ENCODE peak calls at places on chromosomes 11 and 22, in five cellular contexts. One of them, this sample, is unnamed.

GRCh38 chr11:86811637-86812321 is 11.4 kb downstream of the PRSS23 start:
- DNase-seq in NCI-H1417: no peak
- DNase-seq in dermis microvascular lymphatic vessel endothelial cell: peak; percentile 26
- DNase-seq in activated naive CD8-positive, alpha-beta T cell treated with anti-CD3 and anti-CD28 coated beads, Interleukin-2, amount 10 ng/mL, durations not matched to agents 7 days and 5 days: no peak
- DNase-seq in activated CD8-positive, alpha-beta memory T cell treated with anti-CD3 and anti-CD28 coated beads, Interleukin-2, amount 10 ng/mL, durations not matched to agents 7 days and 5 days: no peak
- DNase-seq in this sample: peak; percentile 68

GRCh38 chr11:110374921-110375320 is 54.8 kb upstream of the FDX1 start:
- DNase-seq in NCI-H1417: no peak
- DNase-seq in dermis microvascular lymphatic vessel endothelial cell: no peak
- DNase-seq in activated naive CD8-positive, alpha-beta T cell treated with anti-CD3 and anti-CD28 coated beads, Interleukin-2, amount 10 ng/mL, durations not matched to agents 7 days and 5 days: no peak
- DNase-seq in activated CD8-positive, alpha-beta memory T cell treated with anti-CD3 and anti-CD28 coated beads, Interleukin-2, amount 10 ng/mL, durations not matched to agents 7 days and 5 days: no peak
- DNase-seq in this sample: no peak

GRCh38 chr22:26489447-26490036 is 5.9 kb downstream of the SRRD start:
- DNase-seq in NCI-H1417: no peak
- DNase-seq in dermis microvascular lymphatic vessel endothelial cell: no peak
- DNase-seq in activated naive CD8-positive, alpha-beta T cell treated with anti-CD3 and anti-CD28 coated beads, Interleukin-2, amount 10 ng/mL, durations not matched to agents 7 days and 5 days: no peak
- DNase-seq in activated CD8-positive, alpha-beta memory T cell treated with anti-CD3 and anti-CD28 coated beads, Interleukin-2, amount 10 ng/mL, durations not matched to agents 7 days and 5 days: no peak
- DNase-seq in this sample: no peak

GRCh38 chr11:2798951-2799761 is 86.4 kb downstream of the CDKN1C start:
- DNase-seq in NCI-H1417: no peak
- DNase-seq in dermis microvascular lymphatic vessel endothelial cell: no peak
- DNase-seq in activated naive CD8-positive, alpha-beta T cell treated with anti-CD3 and anti-CD28 coated beads, Interleukin-2, amount 10 ng/mL, durations not matched to agents 7 days and 5 days: peak; percentile 19
- DNase-seq in activated CD8-positive, alpha-beta memory T cell treated with anti-CD3 and anti-CD28 coated beads, Interleukin-2, amount 10 ng/mL, durations not matched to agents 7 days and 5 days: peak; percentile 16
- DNase-seq in this sample: no peak

GRCh38 chr11:27524155-27524554 is 17.6 kb upstream of the LIN7C start:
- DNase-seq in NCI-H1417: no peak
- DNase-seq in dermis microvascular lymphatic vessel endothelial cell: no peak
- DNase-seq in activated naive CD8-positive, alpha-beta T cell treated with anti-CD3 and anti-CD28 coated beads, Interleukin-2, amount 10 ng/mL, durations not matched to agents 7 days and 5 days: no peak
- DNase-seq in activated CD8-positive, alpha-beta memory T cell treated with anti-CD3 and anti-CD28 coated beads, Interleukin-2, amount 10 ng/mL, durations not matched to agents 7 days and 5 days: no peak
- DNase-seq in this sample: peak; percentile 27

GRCh38 chr22:35266277-35266676 is 9.0 kb downstream of the HMGXB4 start:
- DNase-seq in NCI-H1417: no peak
- DNase-seq in dermis microvascular lymphatic vessel endothelial cell: no peak
- DNase-seq in activated naive CD8-positive, alpha-beta T cell treated with anti-CD3 and anti-CD28 coated beads, Interleukin-2, amount 10 ng/mL, durations not matched to agents 7 days and 5 days: no peak
- DNase-seq in activated CD8-positive, alpha-beta memory T cell treated with anti-CD3 and anti-CD28 coated beads, Interleukin-2, amount 10 ng/mL, durations not matched to agents 7 days and 5 days: no peak
- DNase-seq in this sample: no peak

GRCh38 chr22:37696657-37697539 is at the start of gene TRIOBP:
- DNase-seq in NCI-H1417: no peak
- DNase-seq in dermis microvascular lymphatic vessel endothelial cell: peak; percentile 95
- DNase-seq in activated naive CD8-positive, alpha-beta T cell treated with anti-CD3 and anti-CD28 coated beads, Interleukin-2, amount 10 ng/mL, durations not matched to agents 7 days and 5 days: peak; percentile 87
- DNase-seq in activated CD8-positive, alpha-beta memory T cell treated with anti-CD3 and anti-CD28 coated beads, Interleukin-2, amount 10 ng/mL, durations not matched to agents 7 days and 5 days: peak; percentile 89
- DNase-seq in this sample: peak; percentile 98

GRCh38 chr22:46162771-46163170 is 12.4 kb downstream of the PPARA start:
- DNase-seq in NCI-H1417: no peak
- DNase-seq in dermis microvascular lymphatic vessel endothelial cell: no peak
- DNase-seq in activated naive CD8-positive, alpha-beta T cell treated with anti-CD3 and anti-CD28 coated beads, Interleukin-2, amount 10 ng/mL, durations not matched to agents 7 days and 5 days: no peak
- DNase-seq in activated CD8-positive, alpha-beta memory T cell treated with anti-CD3 and anti-CD28 coated beads, Interleukin-2, amount 10 ng/mL, durations not matched to agents 7 days and 5 days: no peak
- DNase-seq in this sample: no peak

GRCh38 chr22:46596032-46596441 is 24.1 kb upstream of the GRAMD4 start:
- DNase-seq in NCI-H1417: no peak
- DNase-seq in dermis microvascular lymphatic vessel endothelial cell: no peak
- DNase-seq in activated naive CD8-positive, alpha-beta T cell treated with anti-CD3 and anti-CD28 coated beads, Interleukin-2, amount 10 ng/mL, durations not matched to agents 7 days and 5 days: no peak
- DNase-seq in activated CD8-positive, alpha-beta memory T cell treated with anti-CD3 and anti-CD28 coated beads, Interleukin-2, amount 10 ng/mL, durations not matched to agents 7 days and 5 days: no peak
- DNase-seq in this sample: peak; percentile 1

GRCh38 chr11:68338041-68338800 is 25.8 kb downstream of the LRP5 start:
- DNase-seq in NCI-H1417: no peak
- DNase-seq in dermis microvascular lymphatic vessel endothelial cell: no peak
- DNase-seq in activated naive CD8-positive, alpha-beta T cell treated with anti-CD3 and anti-CD28 coated beads, Interleukin-2, amount 10 ng/mL, durations not matched to agents 7 days and 5 days: no peak
- DNase-seq in activated CD8-positive, alpha-beta memory T cell treated with anti-CD3 and anti-CD28 coated beads, Interleukin-2, amount 10 ng/mL, durations not matched to agents 7 days and 5 days: no peak
- DNase-seq in this sample: no peak

GRCh38 chr22:32475428-32476010 is 908 bp downstream of the FBXO7 start:
- DNase-seq in NCI-H1417: no peak
- DNase-seq in dermis microvascular lymphatic vessel endothelial cell: no peak
- DNase-seq in activated naive CD8-positive, alpha-beta T cell treated with anti-CD3 and anti-CD28 coated beads, Interleukin-2, amount 10 ng/mL, durations not matched to agents 7 days and 5 days: peak; percentile 47
- DNase-seq in activated CD8-positive, alpha-beta memory T cell treated with anti-CD3 and anti-CD28 coated beads, Interleukin-2, amount 10 ng/mL, durations not matched to agents 7 days and 5 days: peak; percentile 57
- DNase-seq in this sample: peak; percentile 60

GRCh38 chr11:113896156-113896879 is 8.3 kb upstream of the HTR3B start:
- DNase-seq in NCI-H1417: peak; percentile 42
- DNase-seq in dermis microvascular lymphatic vessel endothelial cell: peak; percentile 38
- DNase-seq in activated naive CD8-positive, alpha-beta T cell treated with anti-CD3 and anti-CD28 coated beads, Interleukin-2, amount 10 ng/mL, durations not matched to agents 7 days and 5 days: no peak
- DNase-seq in activated CD8-positive, alpha-beta memory T cell treated with anti-CD3 and anti-CD28 coated beads, Interleukin-2, amount 10 ng/mL, durations not matched to agents 7 days and 5 days: peak; percentile 55
- DNase-seq in this sample: peak; percentile 69

GRCh38 chr11:46631676-46632075 is 14.3 kb downstream of the ATG13 start:
- DNase-seq in NCI-H1417: no peak
- DNase-seq in dermis microvascular lymphatic vessel endothelial cell: no peak
- DNase-seq in activated naive CD8-positive, alpha-beta T cell treated with anti-CD3 and anti-CD28 coated beads, Interleukin-2, amount 10 ng/mL, durations not matched to agents 7 days and 5 days: no peak
- DNase-seq in activated CD8-positive, alpha-beta memory T cell treated with anti-CD3 and anti-CD28 coated beads, Interleukin-2, amount 10 ng/mL, durations not matched to agents 7 days and 5 days: no peak
- DNase-seq in this sample: no peak

GRCh38 chr11:57432714-57433163 is 5.8 kb upstream of the SLC43A3 start:
- DNase-seq in NCI-H1417: no peak
- DNase-seq in dermis microvascular lymphatic vessel endothelial cell: no peak
- DNase-seq in activated naive CD8-positive, alpha-beta T cell treated with anti-CD3 and anti-CD28 coated beads, Interleukin-2, amount 10 ng/mL, durations not matched to agents 7 days and 5 days: no peak
- DNase-seq in activated CD8-positive, alpha-beta memory T cell treated with anti-CD3 and anti-CD28 coated beads, Interleukin-2, amount 10 ng/mL, durations not matched to agents 7 days and 5 days: peak; percentile 62
- DNase-seq in this sample: no peak

GRCh38 chr11:61696602-61697001 is 16.4 kb downstream of the DAGLA start:
- DNase-seq in NCI-H1417: no peak
- DNase-seq in dermis microvascular lymphatic vessel endothelial cell: no peak
- DNase-seq in activated naive CD8-positive, alpha-beta T cell treated with anti-CD3 and anti-CD28 coated beads, Interleukin-2, amount 10 ng/mL, durations not matched to agents 7 days and 5 days: no peak
- DNase-seq in activated CD8-positive, alpha-beta memory T cell treated with anti-CD3 and anti-CD28 coated beads, Interleukin-2, amount 10 ng/mL, durations not matched to agents 7 days and 5 days: no peak
- DNase-seq in this sample: no peak

GRCh38 chr11:102495161-102496042 is 35.1 kb downstream of the MMP7 start:
- DNase-seq in NCI-H1417: peak; percentile 68
- DNase-seq in dermis microvascular lymphatic vessel endothelial cell: peak; percentile 91
- DNase-seq in activated naive CD8-positive, alpha-beta T cell treated with anti-CD3 and anti-CD28 coated beads, Interleukin-2, amount 10 ng/mL, durations not matched to agents 7 days and 5 days: no peak
- DNase-seq in activated CD8-positive, alpha-beta memory T cell treated with anti-CD3 and anti-CD28 coated beads, Interleukin-2, amount 10 ng/mL, durations not matched to agents 7 days and 5 days: peak; percentile 45
- DNase-seq in this sample: peak; percentile 80

GRCh38 chr22:23522642-23523251 is 57.3 kb downstream of the IGLL1 start:
- DNase-seq in NCI-H1417: peak; percentile 58
- DNase-seq in dermis microvascular lymphatic vessel endothelial cell: no peak
- DNase-seq in activated naive CD8-positive, alpha-beta T cell treated with anti-CD3 and anti-CD28 coated beads, Interleukin-2, amount 10 ng/mL, durations not matched to agents 7 days and 5 days: no peak
- DNase-seq in activated CD8-positive, alpha-beta memory T cell treated with anti-CD3 and anti-CD28 coated beads, Interleukin-2, amount 10 ng/mL, durations not matched to agents 7 days and 5 days: no peak
- DNase-seq in this sample: peak; percentile 42

GRCh38 chr22:29956680-29957079 is 73.7 kb downstream of the MTMR3 start:
- DNase-seq in NCI-H1417: no peak
- DNase-seq in dermis microvascular lymphatic vessel endothelial cell: no peak
- DNase-seq in activated naive CD8-positive, alpha-beta T cell treated with anti-CD3 and anti-CD28 coated beads, Interleukin-2, amount 10 ng/mL, durations not matched to agents 7 days and 5 days: no peak
- DNase-seq in activated CD8-positive, alpha-beta memory T cell treated with anti-CD3 and anti-CD28 coated beads, Interleukin-2, amount 10 ng/mL, durations not matched to agents 7 days and 5 days: no peak
- DNase-seq in this sample: no peak

GRCh38 chr11:12390687-12391110 is 13.3 kb downstream of the PARVA start:
- DNase-seq in NCI-H1417: peak; percentile 57
- DNase-seq in dermis microvascular lymphatic vessel endothelial cell: no peak
- DNase-seq in activated naive CD8-positive, alpha-beta T cell treated with anti-CD3 and anti-CD28 coated beads, Interleukin-2, amount 10 ng/mL, durations not matched to agents 7 days and 5 days: no peak
- DNase-seq in activated CD8-positive, alpha-beta memory T cell treated with anti-CD3 and anti-CD28 coated beads, Interleukin-2, amount 10 ng/mL, durations not matched to agents 7 days and 5 days: no peak
- DNase-seq in this sample: no peak

GRCh38 chr11:40292636-40293585 is 1166.5 kb downstream of the LRRC4C start:
- DNase-seq in NCI-H1417: no peak
- DNase-seq in dermis microvascular lymphatic vessel endothelial cell: no peak
- DNase-seq in activated naive CD8-positive, alpha-beta T cell treated with anti-CD3 and anti-CD28 coated beads, Interleukin-2, amount 10 ng/mL, durations not matched to agents 7 days and 5 days: no peak
- DNase-seq in activated CD8-positive, alpha-beta memory T cell treated with anti-CD3 and anti-CD28 coated beads, Interleukin-2, amount 10 ng/mL, durations not matched to agents 7 days and 5 days: no peak
- DNase-seq in this sample: peak; percentile 46

GRCh38 chr11:120908521-120909181 is 115.3 kb upstream of the TBCEL start:
- DNase-seq in NCI-H1417: no peak
- DNase-seq in dermis microvascular lymphatic vessel endothelial cell: no peak
- DNase-seq in activated naive CD8-positive, alpha-beta T cell treated with anti-CD3 and anti-CD28 coated beads, Interleukin-2, amount 10 ng/mL, durations not matched to agents 7 days and 5 days: no peak
- DNase-seq in activated CD8-positive, alpha-beta memory T cell treated with anti-CD3 and anti-CD28 coated beads, Interleukin-2, amount 10 ng/mL, durations not matched to agents 7 days and 5 days: no peak
- DNase-seq in this sample: no peak

GRCh38 chr11:3153291-3153861 is 11.7 kb downstream of the OSBPL5 start:
- DNase-seq in NCI-H1417: no peak
- DNase-seq in dermis microvascular lymphatic vessel endothelial cell: no peak
- DNase-seq in activated naive CD8-positive, alpha-beta T cell treated with anti-CD3 and anti-CD28 coated beads, Interleukin-2, amount 10 ng/mL, durations not matched to agents 7 days and 5 days: no peak
- DNase-seq in activated CD8-positive, alpha-beta memory T cell treated with anti-CD3 and anti-CD28 coated beads, Interleukin-2, amount 10 ng/mL, durations not matched to agents 7 days and 5 days: no peak
- DNase-seq in this sample: no peak

GRCh38 chr22:19898831-19899567 is 42.6 kb upstream of the COMT start:
- DNase-seq in NCI-H1417: no peak
- DNase-seq in dermis microvascular lymphatic vessel endothelial cell: no peak
- DNase-seq in activated naive CD8-positive, alpha-beta T cell treated with anti-CD3 and anti-CD28 coated beads, Interleukin-2, amount 10 ng/mL, durations not matched to agents 7 days and 5 days: no peak
- DNase-seq in activated CD8-positive, alpha-beta memory T cell treated with anti-CD3 and anti-CD28 coated beads, Interleukin-2, amount 10 ng/mL, durations not matched to agents 7 days and 5 days: no peak
- DNase-seq in this sample: no peak

GRCh38 chr22:19767427-19768380 is 7.1 kb downstream of the TBX1 start:
- DNase-seq in NCI-H1417: no peak
- DNase-seq in dermis microvascular lymphatic vessel endothelial cell: peak; percentile 88
- DNase-seq in activated naive CD8-positive, alpha-beta T cell treated with anti-CD3 and anti-CD28 coated beads, Interleukin-2, amount 10 ng/mL, durations not matched to agents 7 days and 5 days: no peak
- DNase-seq in activated CD8-positive, alpha-beta memory T cell treated with anti-CD3 and anti-CD28 coated beads, Interleukin-2, amount 10 ng/mL, durations not matched to agents 7 days and 5 days: no peak
- DNase-seq in this sample: no peak